ENCODE peak calls at places on chromosomes 4 and X, in four cellular contexts. J, Z, L and Y are unnamed samples.

GRCh38 chrX:47633671-47634590 is 4.2 kb upstream of the CFP start:
- DNase-seq in J (no peak), Z (no peak), L (no peak), Y (no peak)

GRCh38 chrX:70331161-70331560 is 41.3 kb downstream of the KIF4A start:
- DNase-seq in J (no peak), Z (no peak), L (no peak), Y (no peak)

GRCh38 chrX:53438832-53439230 is 4.7 kb upstream of the HSD17B10 start:
- DNase-seq in J (no peak), Z (no peak), L (no peak), Y (no peak)

GRCh38 chrX:40172169-40172979 is 74.6 kb upstream of the BCOR start:
- DNase-seq in J (no peak), Z (peak), L (no peak), Y (no peak)

GRCh38 chr4:1975880-1976279 is 32.9 kb downstream of the NELFA start:
- DNase-seq in J (no peak), Z (no peak), L (no peak), Y (no peak)

GRCh38 chr4:87465739-87466366 is 43.5 kb downstream of the NUDT9 start:
- DNase-seq in J (peak), Z (peak), L (peak), Y (peak)

GRCh38 chr4:178414881-178415446 is 972.7 kb upstream of the AGA start:
- DNase-seq in J (peak), Z (no peak), L (no peak), Y (no peak)

GRCh38 chrX:71253253-71254091 is 468 bp downstream of the ZMYM3 start:
- DNase-seq in J (peak), Z (peak), L (peak), Y (peak)

GRCh38 chrX:123962006-123962485 is 540 bp downstream of the STAG2 start:
- DNase-seq in J (no peak), Z (no peak), L (no peak), Y (peak)

GRCh38 chr4:163654621-163655020 is 160.1 kb downstream of the TMA16 start:
- DNase-seq in J (no peak), Z (no peak), L (no peak), Y (no peak)

GRCh38 chr4:71769434-71769833 is 14.4 kb downstream of the GC start:
- DNase-seq in J (no peak), Z (no peak), L (no peak), Y (no peak)

GRCh38 chr4:140188975-140189374 is 35.0 kb upstream of the MAML3 start:
- DNase-seq in J (no peak), Z (no peak), L (no peak), Y (no peak)

GRCh38 chrX:2677764-2678163 is 13.3 kb upstream of the CD99 start:
- DNase-seq in J (no peak), Z (peak), L (no peak), Y (no peak)

GRCh38 chr4:89753601-89754066 is 83.3 kb downstream of the SNCA start:
- DNase-seq in J (peak), Z (no peak), L (peak), Y (peak)

GRCh38 chrX:37349131-37350033 is at the start of gene PRRG1:
- DNase-seq in J (peak), Z (peak), L (peak), Y (peak)

GRCh38 chr4:60962286-60962685 is 237.8 kb upstream of the ADGRL3 start:
- DNase-seq in J (no peak), Z (no peak), L (no peak), Y (peak)
- TF ChIP-seq FOXM1 in J (no peak), Z (no peak), L (no peak), Y (no peak)

GRCh38 chrX:133555796-133556458 is 140.6 kb upstream of the GPC4 start:
- DNase-seq in J (no peak), Z (no peak), L (no peak), Y (no peak)

GRCh38 chrX:133559909-133560308 is 144.6 kb upstream of the GPC4 start:
- DNase-seq in J (no peak), Z (no peak), L (no peak), Y (no peak)

GRCh38 chrX:133563705-133564104 is 148.4 kb upstream of the GPC4 start:
- DNase-seq in J (no peak), Z (no peak), L (no peak), Y (no peak)

GRCh38 chrX:133561251-133561650 is 146.0 kb upstream of the GPC4 start:
- DNase-seq in J (no peak), Z (no peak), L (no peak), Y (no peak)
- TF ChIP-seq FOXM1 in J (no peak), Z (no peak), L (no peak), Y (no peak)

GRCh38 chr4:25401066-25401465 is 24.0 kb downstream of the ANAPC4 start:
- DNase-seq in J (no peak), Z (no peak), L (no peak), Y (no peak)
- TF ChIP-seq FOXM1 in J (no peak), Z (no peak), L (no peak), Y (no peak)

DNA sequence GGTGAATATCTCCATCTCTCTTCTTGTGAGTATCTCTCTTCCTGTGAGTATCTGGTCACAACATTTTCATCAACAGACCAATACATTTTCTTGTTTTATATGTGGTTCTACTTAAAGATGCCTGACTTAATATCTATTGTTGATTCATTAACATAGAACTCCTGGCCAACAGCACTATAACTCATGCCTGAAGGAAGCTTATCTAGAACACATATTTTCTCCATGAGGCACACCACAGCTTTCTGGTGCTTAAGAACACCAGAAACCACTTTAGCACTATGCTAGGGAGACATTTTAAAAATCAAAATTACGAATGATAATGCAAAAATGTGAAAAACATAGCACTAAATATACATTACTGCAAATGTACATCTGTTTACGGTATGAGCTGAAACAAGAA is 190.4 kb downstream of the GABRB1 start:
- DNase-seq in J (no peak), Z (no peak), L (no peak), Y (no peak)
- TF ChIP-seq FOXM1 in J (no peak), Z (no peak), L (no peak), Y (no peak)

GRCh38 chrX:134562002-134562401 is 96.3 kb downstream of the PLAC1 start:
- DNase-seq in J (no peak), Z (no peak), L (no peak), Y (no peak)

GRCh38 chrX:134554291-134554690 is 94.3 kb downstream of the HPRT1 start:
- DNase-seq in J (no peak), Z (no peak), L (no peak), Y (no peak)

GRCh38 chrX:134558133-134558532 is 98.2 kb downstream of the HPRT1 start:
- DNase-seq in J (no peak), Z (no peak), L (no peak), Y (no peak)
- TF ChIP-seq FOXM1 in J (no peak), Z (no peak), L (no peak), Y (no peak)

GRCh38 chr4:52824603-52825310 is 37.4 kb upstream of the RASL11B start:
- DNase-seq in J (peak), Z (no peak), L (peak), Y (no peak)
- TF ChIP-seq FOXM1 in J (no peak), Z (no peak), L (no peak), Y (no peak)

GRCh38 chr4:153025402-153025801 is 89.3 kb downstream of the FHDC1 start:
- DNase-seq in J (no peak), Z (no peak), L (no peak), Y (no peak)

GRCh38 chr4:153024466-153024865 is 88.3 kb downstream of the FHDC1 start:
- DNase-seq in J (no peak), Z (no peak), L (no peak), Y (no peak)

GRCh38 chr4:153022233-153022632 is 86.1 kb downstream of the FHDC1 start:
- DNase-seq in J (no peak), Z (no peak), L (no peak), Y (no peak)

GRCh38 chr4:153026947-153027346 is 90.8 kb downstream of the FHDC1 start:
- DNase-seq in J (no peak), Z (no peak), L (no peak), Y (no peak)

DNA sequence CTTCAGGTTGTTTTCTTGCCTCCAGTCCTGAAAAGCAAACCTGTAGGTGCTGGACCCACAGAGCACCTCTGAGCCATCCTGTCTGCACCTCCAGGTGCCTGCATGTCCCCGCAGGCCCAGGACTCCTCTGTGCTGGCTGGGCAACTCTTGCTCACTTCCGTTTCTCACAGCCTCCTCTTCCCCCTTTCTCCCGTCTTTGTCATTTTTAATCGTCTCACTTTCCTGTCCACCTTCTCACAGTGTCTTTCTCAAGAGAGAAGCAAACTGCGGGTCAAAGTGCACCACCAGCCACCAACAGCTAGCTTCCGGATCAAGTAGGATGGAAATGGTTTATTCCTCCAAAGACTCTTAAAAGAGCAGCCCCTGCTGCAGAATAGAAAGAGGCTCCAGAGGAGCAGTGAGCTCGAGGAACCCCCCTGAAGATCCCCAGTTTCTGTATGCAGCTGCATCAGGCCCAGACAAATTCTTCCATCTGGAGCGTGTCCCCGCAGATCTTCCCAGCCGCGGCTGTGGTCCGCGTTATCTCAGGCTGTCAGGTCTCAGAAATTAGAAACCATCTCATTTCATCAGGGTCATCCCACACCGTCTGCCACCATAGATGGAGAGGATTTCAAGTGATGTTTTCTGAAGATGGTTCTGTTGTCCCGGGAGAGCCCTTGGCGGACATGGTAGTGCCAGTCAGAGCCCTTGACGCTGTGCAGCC is 87.7 kb downstream of the FHDC1 start:
- DNase-seq in J (no peak), Z (peak), L (no peak), Y (no peak)
- TF ChIP-seq FOXM1 in J (no peak), Z (peak), L (no peak), Y (no peak)

GRCh38 chrX:134254511-134254910 is 17.5 kb downstream of the CCDC160 start:
- DNase-seq in J (no peak), Z (no peak), L (no peak), Y (no peak)
- TF ChIP-seq FOXM1 in J (no peak), Z (no peak), L (no peak), Y (no peak)

GRCh38 chr4:149956678-149957077 is 121.6 kb upstream of the DCLK2 start:
- DNase-seq in J (no peak), Z (no peak), L (no peak), Y (no peak)

GRCh38 chr4:149959391-149959790 is 118.9 kb upstream of the DCLK2 start:
- DNase-seq in J (no peak), Z (no peak), L (no peak), Y (no peak)

GRCh38 chr4:149964001-149964400 is 114.2 kb upstream of the DCLK2 start:
- DNase-seq in J (no peak), Z (no peak), L (no peak), Y (no peak)

GRCh38 chr4:149961876-149962597 is 116.2 kb upstream of the DCLK2 start:
- DNase-seq in J (no peak), Z (no peak), L (no peak), Y (no peak)
- TF ChIP-seq FOXM1 in J (no peak), Z (no peak), L (no peak), Y (no peak)

DNA sequence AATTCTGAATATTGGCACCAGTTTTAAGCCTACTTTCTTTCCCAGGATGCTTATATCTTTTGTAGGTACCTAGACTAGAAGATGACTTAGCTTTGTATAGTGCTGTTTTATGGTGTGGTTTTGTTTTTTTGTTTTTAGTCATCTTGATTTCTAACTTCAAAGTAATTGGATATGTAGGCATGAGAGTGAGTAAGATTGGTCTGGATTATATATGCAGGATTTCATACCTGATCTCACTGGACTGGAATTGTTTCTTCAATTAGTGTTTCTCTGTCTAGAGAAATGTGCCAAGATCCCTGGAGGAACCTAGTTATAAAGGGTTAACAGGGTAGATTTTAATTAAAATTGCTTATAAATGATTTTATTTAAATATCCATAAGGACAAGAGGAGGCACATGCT is 23.1 kb downstream of the NAP1L5 start:
- DNase-seq in J (no peak), Z (no peak), L (no peak), Y (no peak)
- TF ChIP-seq FOXM1 in J (no peak), Z (no peak), L (no peak), Y (no peak)